ENCODE peak calls at places on chromosomes 7 and 10, in six cellular contexts. F is body of pancreas, I is tibial nerve, A is heart left ventricle, B is IMR-90, S is lower leg skin. T is an unnamed sample.

GRCh38 chr7:22417349-22417748 is 60.4 kb upstream of the RAPGEF5 start:
- DNase-seq in F (no peak), I (no peak), A (no peak), B (no peak), S (no peak), T (no peak)

GRCh38 chr7:151691449-151691848 is 171.8 kb upstream of the RHEB start:
- DNase-seq in F (no peak), I (no peak), A (no peak), B (no peak), S (no peak), T (no peak)

GRCh38 chr10:114631090-114631677 is 26.9 kb downstream of the ABLIM1 start:
- DNase-seq in F (no peak), I (no peak), A (no peak), B (no peak), S (no peak), T (no peak)

GRCh38 chr10:87038786-87039185 is 18.7 kb downstream of the FAM25A start:
- DNase-seq in F (no peak), I (no peak), A (no peak), B (no peak), S (no peak), T (peak)

GRCh38 chr10:97685395-97685958 is 1.6 kb downstream of the AVPI1 start:
- DNase-seq in F (peak), I (peak), A (no peak), B (peak), S (no peak), T (peak)

GRCh38 chr7:54964136-54964535 is 54.7 kb upstream of the EGFR start:
- DNase-seq in F (no peak), I (no peak), A (no peak), B (no peak), S (no peak), T (no peak)

GRCh38 chr7:128796325-128796724 is 4.6 kb downstream of the CCDC136 start:
- DNase-seq in F (no peak), I (no peak), A (no peak), B (peak), S (peak), T (no peak)

GRCh38 chr7:30206466-30206865 is 71.7 kb downstream of the MTURN start:
- DNase-seq in F (no peak), I (no peak), A (no peak), B (peak), S (no peak), T (no peak)

GRCh38 chr10:21675157-21675796 is 141.2 kb downstream of the MLLT10 start:
- DNase-seq in F (peak), I (peak), A (no peak), B (peak), S (no peak), T (peak)

GRCh38 chr7:115054478-115055122 is 132.7 kb downstream of the MDFIC start:
- DNase-seq in F (no peak), I (no peak), A (no peak), B (no peak), S (no peak), T (no peak)

GRCh38 chr10:90204131-90204955 is 503.0 kb downstream of the KIF20B start:
- DNase-seq in F (no peak), I (no peak), A (no peak), B (no peak), S (no peak), T (no peak)

DNA sequence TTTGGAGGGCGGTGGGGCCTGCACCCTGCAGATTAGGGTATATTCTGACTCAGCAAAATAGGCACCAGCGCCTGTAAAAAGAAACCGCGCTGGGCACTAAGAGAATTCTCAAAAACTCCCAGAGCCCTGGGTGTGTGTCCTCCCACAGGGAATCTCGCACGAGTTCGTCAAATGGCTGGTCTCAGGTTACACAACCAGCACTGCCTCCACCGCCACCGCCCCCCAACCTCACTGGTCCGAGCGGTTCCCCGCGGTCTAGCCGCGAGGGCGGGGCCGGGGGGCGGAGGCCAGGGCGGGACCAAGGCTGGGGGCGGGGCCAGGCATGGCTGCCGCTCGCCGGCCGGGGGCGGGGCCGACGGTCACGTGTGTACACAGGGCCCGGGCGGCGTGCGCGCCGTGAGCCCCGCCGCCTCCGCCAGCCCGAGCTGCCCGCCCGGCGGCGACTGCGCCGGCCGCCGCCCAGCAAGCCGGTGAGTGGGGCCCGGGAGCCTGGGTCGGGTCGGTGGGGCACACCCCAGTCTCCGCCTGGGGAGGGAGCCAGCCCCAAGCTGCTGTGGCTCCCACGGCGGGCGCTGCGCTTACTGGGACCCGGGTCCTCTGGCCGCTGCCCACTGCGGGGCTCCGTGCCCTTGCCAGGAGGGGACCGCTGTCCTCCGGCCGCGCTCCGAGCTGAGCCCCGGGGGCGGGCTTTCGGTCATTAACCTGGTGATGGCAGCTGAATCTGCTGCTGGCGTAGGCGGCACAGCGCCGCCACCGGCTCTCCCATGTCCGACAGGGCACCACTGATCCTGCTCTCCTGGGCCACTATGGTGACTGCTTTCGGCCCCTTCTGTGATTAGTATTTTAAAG is at the start of gene GPR146:
- DNase-seq in F (peak), I (peak), A (peak), B (peak), S (peak), T (peak)
- TF ChIP-seq POLR2A in F (peak), I (peak), A (no peak), B (no peak), S (no peak), T (peak)

GRCh38 chr7:32890553-32891045 is 961 bp downstream of the KBTBD2 start:
- DNase-seq in F (peak), I (peak), A (no peak), B (peak), S (no peak), T (peak)
- TF ChIP-seq POLR2A in F (peak), I (no peak), A (no peak), B (peak), S (no peak), T (peak)

GRCh38 chr10:5779753-5780152 is 33.5 kb downstream of the GDI2 start:
- DNase-seq in F (no peak), I (no peak), A (no peak), B (no peak), S (no peak), T (no peak)

GRCh38 chr10:5774987-5775386 is 38.2 kb downstream of the GDI2 start:
- DNase-seq in F (no peak), I (no peak), A (no peak), B (no peak), S (no peak), T (no peak)

GRCh38 chr10:5776150-5776880 is 36.9 kb downstream of the GDI2 start:
- DNase-seq in F (no peak), I (no peak), A (no peak), B (peak), S (no peak), T (no peak)

GRCh38 chr10:5776881-5777197 is 36.4 kb downstream of the GDI2 start:
- DNase-seq in F (no peak), I (no peak), A (no peak), B (peak), S (no peak), T (no peak)

GRCh38 chr10:5775705-5776104 is 37.5 kb downstream of the GDI2 start:
- DNase-seq in F (no peak), I (no peak), A (peak), B (no peak), S (no peak), T (no peak)
- TF ChIP-seq POLR2A in F (no peak), I (no peak), A (no peak), B (no peak), S (no peak), T (no peak)

GRCh38 chr10:11337516-11337915 is 273.9 kb downstream of the USP6NL start:
- DNase-seq in F (no peak), I (no peak), A (no peak), B (no peak), S (no peak), T (no peak)
- TF ChIP-seq POLR2A in F (no peak), I (no peak), A (no peak), B (no peak), S (no peak), T (no peak)

GRCh38 chr7:12686894-12687212 is 580 bp upstream of the ARL4A start:
- DNase-seq in F (no peak), I (no peak), A (no peak), B (no peak), S (no peak), T (no peak)
- TF ChIP-seq POLR2A in F (no peak), I (peak), A (no peak), B (peak), S (no peak), T (no peak)

GRCh38 chr10:133349577-133350011 is 2.4 kb downstream of the PRAP1 start:
- DNase-seq in F (no peak), I (no peak), A (no peak), B (no peak), S (no peak), T (no peak)
- TF ChIP-seq POLR2A in F (no peak), I (no peak), A (no peak), B (no peak), S (no peak), T (no peak)